ENCODE peak calls at places on chromosomes 1 and 21, in eight cellular contexts. H, R, D, E, V, N, T and C are unnamed samples.

GRCh38 chr1:238485062-238485905 is 594.6 kb upstream of the ZP4 start:
- DNase-seq in H (no peak), E (no peak), D (peak; percentile 22), V (no peak), N (no peak), T (no peak), R (no peak), C (no peak)

GRCh38 chr1:179090522-179090921 is 8.7 kb downstream of the TOR3A start:
- DNase-seq in D (no peak), N (no peak), T (no peak), H (peak; percentile 34), R (no peak), E (no peak), V (no peak), C (peak; percentile 60)

GRCh38 chr1:26012862-26013261 is 8.7 kb upstream of the EXTL1 start:
- DNase-seq in T (no peak), V (no peak), D (no peak), R (no peak), H (no peak), N (no peak), E (no peak), C (no peak)

GRCh38 chr1:244214009-244214967 is 163.2 kb downstream of the ZBTB18 start:
- DNase-seq in T (peak; percentile 57), D (peak; percentile 11), N (peak; percentile 98), E (no peak), V (peak; percentile 10), R (no peak), H (no peak), C (peak; percentile 37)

GRCh38 chr1:206524739-206525364 is 17.5 kb downstream of the RASSF5 start:
- DNase-seq in H (peak; percentile 9), R (no peak), T (no peak), E (no peak), D (no peak), V (no peak), N (no peak), C (no peak)

GRCh38 chr1:41661428-41662060 is 177.1 kb upstream of the EDN2 start:
- DNase-seq in D (peak; percentile 15), T (no peak), N (peak; percentile 17), R (no peak), V (no peak), E (no peak), H (no peak), C (no peak)

GRCh38 chr1:244010191-244010590 is 40.9 kb upstream of the ZBTB18 start:
- DNase-seq in N (no peak), D (no peak), T (peak; percentile 21), E (no peak), V (no peak), R (no peak), H (no peak), C (no peak)

GRCh38 chr1:87560961-87561360 is 232.3 kb downstream of the LMO4 start:
- DNase-seq in V (no peak), T (no peak), D (no peak), R (no peak), N (no peak), H (no peak), E (no peak), C (no peak)

GRCh38 chr1:25003000-25003399 is 72.9 kb upstream of the RUNX3 start:
- DNase-seq in N (no peak), H (no peak), R (no peak), E (no peak), D (no peak), V (no peak), T (no peak), C (no peak)

GRCh38 chr1:236489710-236490377 is 33.9 kb upstream of the LGALS8 start:
- DNase-seq in T (peak; percentile 80), E (no peak), V (no peak), D (peak; percentile 49), N (peak; percentile 37), R (no peak), H (peak; percentile 62), C (peak; percentile 23)

GRCh38 chr1:20883766-20884165 is 96.7 kb upstream of the HP1BP3 start:
- DNase-seq in D (no peak), N (no peak), V (no peak), E (no peak), H (no peak), R (no peak), T (no peak), C (no peak)

GRCh38 chr1:207813513-207813881 is 61.6 kb downstream of the CD46 start:
- DNase-seq in E (no peak), D (no peak), T (no peak), V (no peak), R (no peak), N (no peak), H (no peak), C (no peak)

GRCh38 chr1:55310517-55310927 is 95.4 kb upstream of the USP24 start:
- DNase-seq in H (no peak), T (peak; percentile 80), R (no peak), V (no peak), D (no peak), N (peak; percentile 98), E (no peak), C (no peak)

GRCh38 chr1:28170036-28170596 is 6.4 kb downstream of the PTAFR start:
- DNase-seq in D (no peak), H (no peak), N (no peak), E (no peak), T (no peak), R (no peak), V (no peak), C (no peak)

GRCh38 chr1:116556289-116557006 is 14.4 kb downstream of the CD58 start:
- DNase-seq in R (no peak), D (peak; percentile 40), V (peak; percentile 80), E (peak; percentile 40), H (no peak), T (no peak), N (no peak), C (peak; percentile 25)
- TF ChIP-seq POLR2A in R (peak; percentile 73), D (no peak), V (no peak), E (no peak), H (no peak), T (no peak), N (no peak), C (no peak)

DNA sequence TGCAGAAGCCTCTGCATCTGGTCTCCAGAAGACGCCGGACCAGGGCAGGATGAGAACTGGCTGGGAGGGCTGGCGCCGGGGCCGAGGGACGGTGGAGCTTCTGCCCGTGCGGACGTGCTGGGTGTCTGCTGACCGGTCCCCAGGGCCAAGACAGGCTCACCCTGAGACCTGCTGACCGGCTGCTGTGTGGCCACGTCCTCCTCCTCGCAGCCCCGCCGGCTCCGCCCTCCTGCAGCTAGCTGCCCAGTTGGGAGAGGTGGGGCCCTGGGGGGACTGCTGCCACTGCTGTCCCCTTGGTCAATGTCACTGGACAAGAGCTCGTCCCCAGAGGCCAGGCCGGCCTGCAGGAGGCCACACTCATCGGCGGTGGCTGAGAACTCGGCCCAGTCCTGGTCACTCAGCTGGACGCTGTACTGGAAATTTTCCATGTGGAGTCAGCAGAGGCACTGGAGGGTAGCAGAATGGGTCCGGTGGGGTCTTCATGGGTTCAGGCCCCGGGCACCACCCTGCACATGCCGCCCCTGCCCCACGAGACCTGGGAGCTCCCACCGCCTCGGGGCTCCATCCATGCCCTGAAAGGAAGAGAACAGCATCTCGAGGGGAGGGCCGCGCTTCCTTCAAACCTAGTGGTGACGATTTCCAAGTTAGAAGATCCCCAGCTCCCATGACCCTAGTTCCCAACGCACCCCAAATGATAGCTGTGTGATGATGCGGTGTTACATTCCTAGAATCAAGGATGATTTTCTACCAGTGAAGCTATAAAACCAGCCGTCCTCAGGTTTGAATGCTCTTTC is 1.1 kb downstream of the PERM1 start:
- DNase-seq in V (no peak), D (no peak), R (no peak), T (no peak), E (no peak), N (no peak), H (peak; percentile 10), C (no peak)
- TF ChIP-seq POLR2A in V (no peak), D (no peak), R (no peak), T (no peak), E (no peak), N (no peak), H (no peak), C (no peak)

GRCh38 chr1:51519048-51519856 is at the start of gene EPS15:
- DNase-seq in E (peak; percentile 84), V (peak; percentile 92), D (peak; percentile 90), H (peak; percentile 86), R (peak; percentile 77), T (peak; percentile 69), N (peak; percentile 55), C (peak; percentile 89)
- TF ChIP-seq POLR2A in E (peak; percentile 79), V (peak; percentile 83), D (peak; percentile 85), H (peak; percentile 86), R (peak; percentile 57), T (peak; percentile 34), N (peak; percentile 66), C (peak; percentile 84)

GRCh38 chr1:229098903-229099578 is 171.9 kb upstream of the RAB4A start:
- DNase-seq in D (no peak), T (no peak), N (no peak), V (no peak), R (no peak), H (no peak), E (no peak), C (no peak)
- TF ChIP-seq POLR2A in D (no peak), T (no peak), N (no peak), V (no peak), R (no peak), H (no peak), E (no peak), C (no peak)

GRCh38 chr21:44516828-44517174 is 23.2 kb downstream of the KRTAP10-1 start:
- DNase-seq in V (no peak), D (no peak), N (no peak), T (no peak), H (no peak), E (no peak), R (no peak), C (no peak)

GRCh38 chr21:44515359-44516165 is 24.4 kb downstream of the KRTAP10-1 start:
- DNase-seq in T (no peak), H (no peak), D (no peak), N (no peak), R (no peak), V (no peak), E (no peak), C (no peak)

GRCh38 chr21:44516342-44516741 is 23.7 kb downstream of the KRTAP10-1 start:
- DNase-seq in E (no peak), D (no peak), T (no peak), V (no peak), H (no peak), R (no peak), N (no peak), C (no peak)

GRCh38 chr21:44518684-44519083 is 21.3 kb downstream of the KRTAP10-1 start:
- DNase-seq in D (no peak), N (no peak), V (no peak), T (no peak), R (no peak), H (no peak), E (no peak), C (no peak)

DNA sequence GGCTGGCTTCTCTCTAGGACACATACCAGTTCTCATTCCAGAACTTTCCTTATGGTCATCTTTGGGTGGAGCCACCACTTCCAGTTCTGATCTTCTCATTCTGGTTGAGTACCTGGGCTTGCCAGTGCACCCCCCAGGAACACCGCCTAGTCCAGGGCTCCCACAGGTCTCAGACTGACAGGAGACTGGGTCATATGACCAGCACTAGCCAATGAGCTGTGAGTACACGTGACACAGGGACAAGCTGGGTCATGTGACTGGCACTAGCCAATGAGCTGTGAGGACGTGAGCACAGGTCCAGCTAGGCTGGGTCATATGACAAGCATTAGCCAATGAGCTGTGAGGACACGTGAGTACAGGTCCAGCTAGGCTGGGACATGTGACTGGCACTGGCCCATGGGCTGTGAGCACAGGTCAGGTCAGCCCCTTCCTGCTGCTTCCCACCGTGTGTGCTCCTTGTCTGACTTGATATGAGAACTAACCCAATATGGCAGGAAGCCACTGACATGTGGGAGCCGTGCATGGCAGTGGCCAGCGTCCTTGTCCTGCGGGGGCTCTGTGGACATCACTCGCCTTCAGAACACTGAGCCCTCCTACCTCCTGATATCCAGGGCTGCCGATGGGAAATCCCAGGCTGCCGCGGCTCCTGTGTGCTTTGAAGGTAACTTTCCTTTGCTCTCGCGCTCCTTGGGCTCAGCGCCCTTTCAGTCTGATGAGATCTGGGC is 22.7 kb downstream of the KRTAP10-1 start:
- DNase-seq in N (no peak), H (peak; percentile 69), R (no peak), E (no peak), T (peak; percentile 53), D (no peak), V (no peak), C (no peak)
- TF ChIP-seq POLR2A in N (no peak), H (no peak), R (no peak), E (no peak), T (no peak), D (no peak), V (no peak), C (no peak)